ENCODE peak calls at places on chromosomes 5 and 9, in eight cellular contexts. One of them, this sample, is unnamed.

GRCh38 chr5:78504726-78505431 is 143.7 kb downstream of the LHFPL2 start:
- DNase-seq in neural crest cell: no peak
- DNase-seq in right atrium auricular region: peak
- DNase-seq in endothelial cell: no peak
- DNase-seq in mammary epithelial cell: peak
- DNase-seq in GM12878: no peak
- DNase-seq in endodermal cell: peak
- DNase-seq in fibroblast of lung: peak
- DNase-seq in this sample: peak

GRCh38 chr5:150309101-150309897 is 6.6 kb upstream of the ARSI start:
- DNase-seq in neural crest cell: no peak
- DNase-seq in right atrium auricular region: no peak
- DNase-seq in endothelial cell: no peak
- DNase-seq in mammary epithelial cell: no peak
- DNase-seq in GM12878: no peak
- DNase-seq in endodermal cell: no peak
- DNase-seq in fibroblast of lung: no peak
- DNase-seq in this sample: no peak

GRCh38 chr5:84181093-84181492 is 203.6 kb downstream of the EDIL3 start:
- DNase-seq in neural crest cell: no peak
- DNase-seq in right atrium auricular region: no peak
- DNase-seq in endothelial cell: no peak
- DNase-seq in mammary epithelial cell: no peak
- DNase-seq in GM12878: no peak
- DNase-seq in endodermal cell: no peak
- DNase-seq in fibroblast of lung: no peak
- DNase-seq in this sample: no peak

GRCh38 chr9:3271157-3271556 is 254.6 kb downstream of the RFX3 start:
- DNase-seq in neural crest cell: no peak
- DNase-seq in right atrium auricular region: no peak
- DNase-seq in endothelial cell: no peak
- DNase-seq in mammary epithelial cell: no peak
- DNase-seq in GM12878: no peak
- DNase-seq in endodermal cell: no peak
- DNase-seq in fibroblast of lung: no peak
- DNase-seq in this sample: no peak

GRCh38 chr5:10524376-10525123 is 39.3 kb upstream of the ANKRD33B start:
- DNase-seq in neural crest cell: no peak
- DNase-seq in right atrium auricular region: no peak
- DNase-seq in endothelial cell: no peak
- DNase-seq in mammary epithelial cell: no peak
- DNase-seq in GM12878: no peak
- DNase-seq in endodermal cell: no peak
- DNase-seq in fibroblast of lung: peak
- DNase-seq in this sample: no peak

GRCh38 chr5:32692066-32692746 is 18.9 kb upstream of the NPR3 start:
- DNase-seq in neural crest cell: no peak
- DNase-seq in right atrium auricular region: no peak
- DNase-seq in endothelial cell: no peak
- DNase-seq in mammary epithelial cell: no peak
- DNase-seq in GM12878: no peak
- DNase-seq in endodermal cell: no peak
- DNase-seq in fibroblast of lung: peak
- DNase-seq in this sample: no peak

GRCh38 chr9:137157618-137158502 is 12.0 kb downstream of the LRRC26 start:
- DNase-seq in neural crest cell: no peak
- DNase-seq in right atrium auricular region: no peak
- DNase-seq in endothelial cell: no peak
- DNase-seq in mammary epithelial cell: no peak
- DNase-seq in GM12878: no peak
- DNase-seq in endodermal cell: no peak
- DNase-seq in fibroblast of lung: no peak
- DNase-seq in this sample: no peak

GRCh38 chr5:158856794-158857193 is 242.9 kb downstream of the EBF1 start:
- DNase-seq in neural crest cell: no peak
- DNase-seq in right atrium auricular region: no peak
- DNase-seq in endothelial cell: no peak
- DNase-seq in mammary epithelial cell: no peak
- DNase-seq in GM12878: no peak
- DNase-seq in endodermal cell: no peak
- DNase-seq in fibroblast of lung: no peak
- DNase-seq in this sample: no peak

GRCh38 chr5:107373511-107374263 is 297.1 kb downstream of the EFNA5 start:
- DNase-seq in neural crest cell: no peak
- DNase-seq in right atrium auricular region: no peak
- DNase-seq in endothelial cell: no peak
- DNase-seq in mammary epithelial cell: no peak
- DNase-seq in GM12878: no peak
- DNase-seq in endodermal cell: no peak
- DNase-seq in fibroblast of lung: no peak
- DNase-seq in this sample: no peak

GRCh38 chr9:95360866-95361265 is 43.4 kb upstream of the FANCC start:
- DNase-seq in neural crest cell: no peak
- DNase-seq in right atrium auricular region: no peak
- DNase-seq in endothelial cell: no peak
- DNase-seq in mammary epithelial cell: no peak
- DNase-seq in GM12878: no peak
- DNase-seq in endodermal cell: peak
- DNase-seq in fibroblast of lung: no peak
- DNase-seq in this sample: no peak

GRCh38 chr9:117747571-117747970 is 43.4 kb downstream of the TLR4 start:
- DNase-seq in neural crest cell: no peak
- DNase-seq in right atrium auricular region: no peak
- DNase-seq in endothelial cell: no peak
- DNase-seq in mammary epithelial cell: no peak
- DNase-seq in GM12878: no peak
- DNase-seq in endodermal cell: no peak
- DNase-seq in fibroblast of lung: no peak
- DNase-seq in this sample: no peak

GRCh38 chr5:133962801-133963476 is 5.5 kb downstream of the C5orf15 start:
- DNase-seq in neural crest cell: no peak
- DNase-seq in right atrium auricular region: no peak
- DNase-seq in endothelial cell: no peak
- DNase-seq in mammary epithelial cell: no peak
- DNase-seq in GM12878: no peak
- DNase-seq in endodermal cell: no peak
- DNase-seq in fibroblast of lung: peak
- DNase-seq in this sample: no peak

GRCh38 chr5:138370537-138370936 is 18.1 kb downstream of the KDM3B start:
- DNase-seq in neural crest cell: no peak
- DNase-seq in right atrium auricular region: no peak
- DNase-seq in endothelial cell: no peak
- DNase-seq in mammary epithelial cell: no peak
- DNase-seq in GM12878: no peak
- DNase-seq in endodermal cell: no peak
- DNase-seq in fibroblast of lung: peak
- DNase-seq in this sample: no peak

GRCh38 chr5:80194470-80194869 is 61.4 kb downstream of the SERINC5 start:
- DNase-seq in neural crest cell: no peak
- DNase-seq in right atrium auricular region: no peak
- DNase-seq in endothelial cell: no peak
- DNase-seq in mammary epithelial cell: no peak
- DNase-seq in GM12878: no peak
- DNase-seq in endodermal cell: peak
- DNase-seq in fibroblast of lung: no peak
- DNase-seq in this sample: no peak

GRCh38 chr9:129884220-129885017 is 49.2 kb downstream of the USP20 start:
- DNase-seq in neural crest cell: peak
- DNase-seq in right atrium auricular region: peak
- DNase-seq in endothelial cell: peak
- DNase-seq in mammary epithelial cell: peak
- DNase-seq in GM12878: peak
- DNase-seq in endodermal cell: peak
- DNase-seq in fibroblast of lung: peak
- DNase-seq in this sample: peak

GRCh38 chr9:101458955-101459631 is 23.5 kb upstream of the ALDOB start:
- DNase-seq in neural crest cell: peak
- DNase-seq in right atrium auricular region: no peak
- DNase-seq in endothelial cell: peak
- DNase-seq in mammary epithelial cell: peak
- DNase-seq in GM12878: no peak
- DNase-seq in endodermal cell: peak
- DNase-seq in fibroblast of lung: peak
- DNase-seq in this sample: no peak

GRCh38 chr5:403995-404394 is 39.0 kb upstream of the EXOC3 start:
- DNase-seq in neural crest cell: no peak
- DNase-seq in right atrium auricular region: peak
- DNase-seq in endothelial cell: no peak
- DNase-seq in mammary epithelial cell: no peak
- DNase-seq in GM12878: no peak
- DNase-seq in endodermal cell: no peak
- DNase-seq in fibroblast of lung: no peak
- DNase-seq in this sample: no peak

GRCh38 chr5:75435101-75435500 is 76.3 kb downstream of the CERT1 start:
- DNase-seq in neural crest cell: no peak
- DNase-seq in right atrium auricular region: no peak
- DNase-seq in endothelial cell: no peak
- DNase-seq in mammary epithelial cell: no peak
- DNase-seq in GM12878: no peak
- DNase-seq in endodermal cell: no peak
- DNase-seq in fibroblast of lung: no peak
- DNase-seq in this sample: no peak

GRCh38 chr5:90932052-90932699 is 373.6 kb downstream of the ADGRV1 start:
- DNase-seq in neural crest cell: peak
- DNase-seq in right atrium auricular region: peak
- DNase-seq in endothelial cell: peak
- DNase-seq in mammary epithelial cell: peak
- DNase-seq in GM12878: peak
- DNase-seq in endodermal cell: peak
- DNase-seq in fibroblast of lung: peak
- DNase-seq in this sample: no peak

GRCh38 chr5:153883829-153884228 is 154.9 kb downstream of the FAM114A2 start:
- DNase-seq in neural crest cell: no peak
- DNase-seq in right atrium auricular region: no peak
- DNase-seq in endothelial cell: no peak
- DNase-seq in mammary epithelial cell: no peak
- DNase-seq in GM12878: no peak
- DNase-seq in endodermal cell: peak
- DNase-seq in fibroblast of lung: peak
- DNase-seq in this sample: no peak

GRCh38 chr9:93809204-93809940 is 145.8 kb downstream of the BARX1 start:
- DNase-seq in neural crest cell: no peak
- DNase-seq in right atrium auricular region: no peak
- DNase-seq in endothelial cell: no peak
- DNase-seq in mammary epithelial cell: no peak
- DNase-seq in GM12878: no peak
- DNase-seq in endodermal cell: peak
- DNase-seq in fibroblast of lung: no peak
- DNase-seq in this sample: no peak

GRCh38 chr5:65034782-65035181 is 266.1 kb downstream of the CWC27 start:
- DNase-seq in neural crest cell: no peak
- DNase-seq in right atrium auricular region: no peak
- DNase-seq in endothelial cell: peak
- DNase-seq in mammary epithelial cell: no peak
- DNase-seq in GM12878: no peak
- DNase-seq in endodermal cell: peak
- DNase-seq in fibroblast of lung: no peak
- DNase-seq in this sample: no peak
- TF ChIP-seq CTCF in neural crest cell: no peak
- TF ChIP-seq CTCF in right atrium auricular region: no peak
- TF ChIP-seq CTCF in endothelial cell: no peak
- TF ChIP-seq CTCF in mammary epithelial cell: no peak
- TF ChIP-seq CTCF in GM12878: no peak
- TF ChIP-seq CTCF in endodermal cell: no peak
- TF ChIP-seq CTCF in fibroblast of lung: no peak
- TF ChIP-seq CTCF in this sample: no peak

GRCh38 chr5:139686356-139686918 is 38.3 kb downstream of the CXXC5 start:
- DNase-seq in neural crest cell: no peak
- DNase-seq in right atrium auricular region: no peak
- DNase-seq in endothelial cell: no peak
- DNase-seq in mammary epithelial cell: no peak
- DNase-seq in GM12878: no peak
- DNase-seq in endodermal cell: no peak
- DNase-seq in fibroblast of lung: no peak
- DNase-seq in this sample: no peak

GRCh38 chr5:139684350-139684880 is 36.3 kb downstream of the CXXC5 start:
- DNase-seq in neural crest cell: no peak
- DNase-seq in right atrium auricular region: no peak
- DNase-seq in endothelial cell: no peak
- DNase-seq in mammary epithelial cell: no peak
- DNase-seq in GM12878: no peak
- DNase-seq in endodermal cell: no peak
- DNase-seq in fibroblast of lung: no peak
- DNase-seq in this sample: no peak

GRCh38 chr5:139685886-139686285 is 37.7 kb downstream of the CXXC5 start:
- DNase-seq in neural crest cell: no peak
- DNase-seq in right atrium auricular region: no peak
- DNase-seq in endothelial cell: no peak
- DNase-seq in mammary epithelial cell: no peak
- DNase-seq in GM12878: no peak
- DNase-seq in endodermal cell: no peak
- DNase-seq in fibroblast of lung: no peak
- DNase-seq in this sample: no peak

GRCh38 chr5:139683295-139684271 is 35.4 kb downstream of the CXXC5 start:
- DNase-seq in neural crest cell: no peak
- DNase-seq in right atrium auricular region: no peak
- DNase-seq in endothelial cell: no peak
- DNase-seq in mammary epithelial cell: no peak
- DNase-seq in GM12878: no peak
- DNase-seq in endodermal cell: no peak
- DNase-seq in fibroblast of lung: no peak
- DNase-seq in this sample: no peak

GRCh38 chr5:139684881-139685749 is 37.0 kb downstream of the CXXC5 start:
- DNase-seq in neural crest cell: no peak
- DNase-seq in right atrium auricular region: no peak
- DNase-seq in endothelial cell: no peak
- DNase-seq in mammary epithelial cell: no peak
- DNase-seq in GM12878: no peak
- DNase-seq in endodermal cell: peak
- DNase-seq in fibroblast of lung: no peak
- DNase-seq in this sample: no peak
- TF ChIP-seq CTCF in neural crest cell: no peak
- TF ChIP-seq CTCF in right atrium auricular region: peak
- TF ChIP-seq CTCF in endothelial cell: peak
- TF ChIP-seq CTCF in mammary epithelial cell: no peak
- TF ChIP-seq CTCF in GM12878: no peak
- TF ChIP-seq CTCF in endodermal cell: peak
- TF ChIP-seq CTCF in fibroblast of lung: no peak
- TF ChIP-seq CTCF in this sample: no peak

DNA sequence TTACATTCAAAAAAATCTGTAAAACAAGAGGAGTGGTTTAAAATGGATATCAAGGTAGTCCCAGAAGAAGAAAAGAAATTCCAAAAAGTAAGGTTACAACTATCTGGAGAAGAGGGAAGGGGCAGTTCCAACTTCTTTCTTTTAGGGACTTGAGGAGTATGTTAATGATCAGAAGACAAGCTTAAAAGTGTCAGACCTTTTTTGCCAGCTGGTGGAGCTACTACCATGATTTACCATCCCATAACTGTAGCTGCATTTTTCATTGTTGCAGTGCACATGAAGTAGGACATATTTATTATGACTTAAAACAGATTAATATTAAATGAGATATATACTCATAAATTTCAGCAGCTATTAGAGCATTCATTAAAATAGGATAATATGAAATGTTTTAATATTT is 158.5 kb upstream of the RGS7BP start:
- DNase-seq in neural crest cell: no peak
- DNase-seq in right atrium auricular region: no peak
- DNase-seq in endothelial cell: no peak
- DNase-seq in mammary epithelial cell: no peak
- DNase-seq in GM12878: no peak
- DNase-seq in endodermal cell: no peak
- DNase-seq in fibroblast of lung: no peak
- DNase-seq in this sample: no peak
- TF ChIP-seq CTCF in neural crest cell: no peak
- TF ChIP-seq CTCF in right atrium auricular region: no peak
- TF ChIP-seq CTCF in endothelial cell: no peak
- TF ChIP-seq CTCF in mammary epithelial cell: no peak
- TF ChIP-seq CTCF in GM12878: no peak
- TF ChIP-seq CTCF in endodermal cell: peak
- TF ChIP-seq CTCF in fibroblast of lung: no peak
- TF ChIP-seq CTCF in this sample: no peak

GRCh38 chr5:119022017-119022745 is 33.8 kb upstream of the DTWD2 start:
- DNase-seq in neural crest cell: no peak
- DNase-seq in right atrium auricular region: no peak
- DNase-seq in endothelial cell: no peak
- DNase-seq in mammary epithelial cell: peak
- DNase-seq in GM12878: no peak
- DNase-seq in endodermal cell: no peak
- DNase-seq in fibroblast of lung: peak
- DNase-seq in this sample: no peak
- TF ChIP-seq CTCF in neural crest cell: peak
- TF ChIP-seq CTCF in right atrium auricular region: peak
- TF ChIP-seq CTCF in endothelial cell: no peak
- TF ChIP-seq CTCF in mammary epithelial cell: peak
- TF ChIP-seq CTCF in GM12878: peak
- TF ChIP-seq CTCF in endodermal cell: peak
- TF ChIP-seq CTCF in fibroblast of lung: peak
- TF ChIP-seq CTCF in this sample: peak

This sample was measured in mesothelial cell of epicardium.